ENCODE peak calls at places on chromosomes 12 and 14, in eight cellular contexts. Z is HCT116; D is HEK293T; F is DMS153; T is hippocampal formation; V is CD8-positive, alpha-beta T cell; U is endothelial cell; S is central memory CD4-positive, alpha-beta T cell. B is an unnamed sample.

GRCh38 chr12:25940886-25941285 is 17.6 kb upstream of the RASSF8 start:
- DNase-seq in Z (no peak), D (no peak), F (no peak), T (no peak), V (no peak), U (no peak), S (no peak), B (no peak)

GRCh38 chr14:35250319-35250718 is 41.9 kb upstream of the PSMA6 start:
- DNase-seq in Z (no peak), D (no peak), F (no peak), T (no peak), V (no peak), U (no peak), S (no peak), B (no peak)

GRCh38 chr12:107461222-107461980 is 224.2 kb upstream of the PWP1 start:
- DNase-seq in Z (no peak), D (no peak), F (no peak), T (no peak), V (no peak), U (no peak), S (no peak), B (no peak)

GRCh38 chr12:12081836-12082497 is 11.2 kb downstream of the BCL2L14 start:
- DNase-seq in Z (peak; percentile 29), D (peak; percentile 31), F (peak; percentile 33), T (peak; percentile 71), V (no peak), U (peak; percentile 12), S (no peak), B (no peak)

GRCh38 chr12:50127546-50127945 is 15.5 kb downstream of the COX14 start:
- DNase-seq in Z (no peak), D (no peak), F (no peak), T (no peak), V (no peak), U (no peak), S (no peak), B (no peak)

GRCh38 chr14:67547224-67547780 is 14.2 kb downstream of the PLEKHH1 start:
- DNase-seq in Z (no peak), D (no peak), F (no peak), T (no peak), V (no peak), U (no peak), S (no peak), B (no peak)

GRCh38 chr14:23729720-23730387 is 93.7 kb downstream of the DHRS2 start:
- DNase-seq in Z (no peak), D (peak; percentile 34), F (no peak), T (no peak), V (no peak), U (no peak), S (no peak), B (no peak)

GRCh38 chr12:109630815-109631214 is 57.2 kb downstream of the MVK start:
- DNase-seq in Z (no peak), D (no peak), F (no peak), T (no peak), V (no peak), U (no peak), S (no peak), B (no peak)

GRCh38 chr12:66678640-66679268 is at the start of gene GRIP1:
- DNase-seq in Z (no peak), D (peak; percentile 28), F (peak; percentile 43), T (no peak), V (no peak), U (no peak), S (no peak), B (no peak)

GRCh38 chr14:21268612-21269251 is 510 bp downstream of the HNRNPC start:
- DNase-seq in Z (peak; percentile 24), D (no peak), F (no peak), T (peak; percentile 25), V (peak; percentile 26), U (peak; percentile 19), S (peak; percentile 44), B (no peak)

GRCh38 chr12:82182601-82183000 is 175.6 kb downstream of the CCDC59 start:
- DNase-seq in Z (no peak), D (no peak), F (no peak), T (no peak), V (no peak), U (no peak), S (no peak), B (no peak)

GRCh38 chr12:56979628-56980027 is 22.2 kb upstream of the RDH16 start:
- DNase-seq in Z (no peak), D (no peak), F (no peak), T (no peak), V (no peak), U (no peak), S (no peak), B (no peak)

GRCh38 chr14:57066887-57067513 is 201.7 kb downstream of the EXOC5 start:
- DNase-seq in Z (peak; percentile 12), D (peak; percentile 62), F (no peak), T (peak; percentile 2), V (no peak), U (peak; percentile 78), S (no peak), B (no peak)

B was measured in GF-D8.